ENCODE peak calls at places on chromosomes 12 and 14, in nine cellular contexts. Q is left lung; V is PC-9; L is CD8-positive, alpha-beta T cell; Z is heart left ventricle; N is A549; I is stomach; F is IMR-90; T is cardiac muscle cell. E is an unnamed sample. For H3K4me1, the result is how much of the 10 kb centered on the place peaks cover.

GRCh38 chr12:76346798-76347420 is 1.3 kb downstream of the BBS10 start:
- DNase-seq in Q (no peak), I (no peak), N (peak), Z (no peak), L (no peak), V (peak), F (peak), T (peak), E (peak)

GRCh38 chr12:46489951-46490388 is 117.4 kb upstream of the SLC38A2 start:
- DNase-seq in L (no peak), Z (no peak), N (no peak), F (no peak), I (no peak), T (no peak), V (no peak), Q (no peak), E (no peak)

GRCh38 chr12:75844049-75844448 is 187.5 kb downstream of the PHLDA1 start:
- DNase-seq in N (no peak), F (no peak), T (no peak), Z (no peak), V (no peak), Q (no peak), I (no peak), L (no peak), E (no peak)

GRCh38 chr12:120230326-120230973 is 29.5 kb upstream of the RPLP0 start:
- DNase-seq in N (peak), F (peak), Z (peak), T (peak), Q (peak), L (no peak), I (peak), V (peak), E (peak)

GRCh38 chr12:116199160-116199559 is 78.3 kb downstream of the MED13L start:
- DNase-seq in T (no peak), V (no peak), F (no peak), Q (no peak), L (no peak), I (no peak), Z (no peak), N (no peak), E (no peak)

GRCh38 chr12:47139010-47139681 is 59.4 kb upstream of the AMIGO2 start:
- DNase-seq in T (no peak), I (no peak), Z (no peak), V (no peak), N (no peak), F (no peak), L (no peak), Q (no peak), E (no peak)

GRCh38 chr12:45334396-45334795 is 118.5 kb downstream of the ANO6 start:
- DNase-seq in V (no peak), T (no peak), Q (no peak), I (no peak), N (no peak), L (no peak), Z (no peak), F (no peak), E (no peak)

GRCh38 chr12:123571343-123571813 is 13.0 kb upstream of the TMED2 start:
- DNase-seq in F (peak), T (peak), V (no peak), L (no peak), Z (peak), N (peak), I (peak), Q (no peak), E (peak)

GRCh38 chr12:38669530-38669929 is 235.9 kb downstream of the CPNE8 start:
- DNase-seq in Z (no peak), T (peak), Q (no peak), N (no peak), I (no peak), F (no peak), L (no peak), V (no peak), E (no peak)

GRCh38 chr12:29889737-29890136 is 106.0 kb upstream of the TMTC1 start:
- DNase-seq in Q (no peak), Z (peak), N (peak), T (peak), I (peak), L (no peak), V (peak), F (peak), E (peak)

GRCh38 chr14:104344815-104345214 is 206.4 kb downstream of the KIF26A start:
- DNase-seq in T (no peak), Z (no peak), I (no peak), L (no peak), V (no peak), Q (no peak), F (no peak), N (no peak), E (no peak)

GRCh38 chr12:80937391-80938238 is at the start of gene LIN7A:
- DNase-seq in N (peak), L (no peak), T (peak), F (peak), Z (peak), Q (peak), V (peak), I (peak), E (peak)

GRCh38 chr12:84767079-84767478 is 145.5 kb downstream of the SLC6A15 start:
- DNase-seq in Z (no peak), T (no peak), I (no peak), F (no peak), N (no peak), V (no peak), Q (no peak), L (no peak), E (no peak)

GRCh38 chr12:38132139-38132538 is 184.4 kb upstream of the ALG10B start:
- DNase-seq in I (peak), T (no peak), N (no peak), F (no peak), V (no peak), Q (no peak), L (no peak), Z (no peak), E (no peak)

GRCh38 chr12:56760460-56760859 is 2.7 kb upstream of the HSD17B6 start:
- DNase-seq in N (no peak), V (no peak), F (no peak), Z (no peak), Q (no peak), I (no peak), T (no peak), L (no peak), E (no peak)

GRCh38 chr14:60242420-60242819 is 6.6 kb upstream of the PPM1A start:
- DNase-seq in Z (no peak), L (no peak), I (no peak), T (no peak), N (no peak), V (no peak), F (no peak), Q (no peak), E (no peak)

GRCh38 chr12:26936559-26937442 is 980 bp downstream of the INTS13 start:
- DNase-seq in F (no peak), L (no peak), I (no peak), T (no peak), Z (no peak), N (no peak), V (no peak), Q (no peak), E (no peak)

GRCh38 chr12:70271025-70271424 is 27.8 kb downstream of the CNOT2 start:
- DNase-seq in Z (no peak), L (no peak), T (no peak), F (no peak), N (peak), I (no peak), V (no peak), Q (no peak), E (no peak)

GRCh38 chr12:38144049-38144448 is 172.5 kb upstream of the ALG10B start:
- DNase-seq in Q (no peak), I (no peak), F (no peak), N (no peak), Z (no peak), T (no peak), V (no peak), L (no peak), E (no peak)

GRCh38 chr12:11763760-11764520 is 114.5 kb downstream of the ETV6 start:
- DNase-seq in F (peak), V (no peak), Q (no peak), Z (no peak), I (no peak), N (no peak), T (peak), L (no peak), E (no peak)

GRCh38 chr12:88833641-88834116 is 253.4 kb upstream of the KITLG start:
- DNase-seq in I (no peak), T (peak), V (no peak), N (no peak), L (no peak), F (peak), Z (no peak), Q (no peak), E (peak)

GRCh38 chr14:64696355-64696844 is 7.8 kb upstream of the PLEKHG3 start:
- DNase-seq in I (no peak), L (no peak), F (no peak), Q (no peak), V (no peak), Z (peak), N (no peak), T (no peak), E (no peak)

GRCh38 chr12:6341439-6342139 is at the start of gene TNFRSF1A:
- DNase-seq in T (peak), V (peak), I (peak), Z (peak), F (peak), L (no peak), N (peak), Q (peak), E (no peak)

GRCh38 chr14:22610931-22611330 is 12.8 kb downstream of the ABHD4 start:
- DNase-seq in V (no peak), F (no peak), Z (no peak), I (no peak), Q (no peak), N (no peak), L (no peak), T (no peak), E (no peak)

GRCh38 chr12:85057370-85057963 is 21.3 kb downstream of the LRRIQ1 start:
- DNase-seq in I (no peak), Z (no peak), V (peak), F (peak), T (peak), L (no peak), Q (no peak), N (peak), E (peak)

GRCh38 chr14:105455766-105456660 is 18.6 kb upstream of the CRIP2 start:
- DNase-seq in Z (peak), N (no peak), T (no peak), V (no peak), F (no peak), L (no peak), Q (no peak), I (no peak), E (no peak)

GRCh38 chr14:105455086-105455640 is 19.5 kb upstream of the CRIP2 start:
- DNase-seq in F (no peak), N (no peak), T (no peak), V (no peak), L (no peak), I (no peak), Z (no peak), Q (no peak), E (no peak)

GRCh38 chr14:105452963-105453362 is 21.7 kb upstream of the CRIP2 start:
- DNase-seq in T (no peak), N (no peak), I (no peak), Z (no peak), Q (no peak), V (peak), F (no peak), L (no peak), E (no peak)

GRCh38 chr14:105450864-105451720 is 23.5 kb upstream of the CRIP2 start:
- DNase-seq in L (no peak), I (no peak), V (no peak), F (no peak), N (peak), Q (no peak), T (no peak), Z (no peak), E (no peak)

GRCh38 chr14:105453847-105454246 is 20.8 kb upstream of the CRIP2 start:
- DNase-seq in F (no peak), I (no peak), L (no peak), Q (no peak), V (no peak), Z (no peak), N (no peak), T (no peak), E (no peak)
- TF ChIP-seq CTCF in F (no peak), I (no peak), L (no peak), Q (no peak), V (no peak), Z (no peak), N (no peak), T (no peak), E (no peak)

GRCh38 chr12:111427417-111428074 is 21.8 kb downstream of the SH2B3 start:
- DNase-seq in Z (no peak), I (no peak), T (no peak), V (no peak), N (no peak), L (no peak), Q (no peak), F (no peak), E (no peak)

GRCh38 chr12:111430418-111431353 is 25.0 kb downstream of the SH2B3 start:
- DNase-seq in V (no peak), Z (no peak), T (no peak), I (no peak), F (no peak), N (no peak), Q (no peak), L (no peak), E (no peak)

GRCh38 chr12:111429760-111430417 is 24.2 kb downstream of the SH2B3 start:
- DNase-seq in Z (no peak), N (no peak), T (no peak), Q (no peak), I (no peak), L (peak), F (no peak), V (no peak), E (no peak)

GRCh38 chr12:111428081-111428727 is 22.5 kb downstream of the SH2B3 start:
- DNase-seq in V (no peak), L (no peak), T (no peak), Q (no peak), F (no peak), I (no peak), Z (no peak), N (no peak), E (no peak)

GRCh38 chr12:111428728-111429175 is 23.0 kb downstream of the SH2B3 start:
- DNase-seq in Q (peak), Z (peak), V (no peak), I (no peak), N (no peak), F (no peak), L (no peak), T (no peak), E (no peak)
- H3K4me1 ChIP-seq in Q (half or more), Z (half or more), V (under half), I (half or more), N (under half), F (under half), L (half or more), T (under half), E (under half)

DNA sequence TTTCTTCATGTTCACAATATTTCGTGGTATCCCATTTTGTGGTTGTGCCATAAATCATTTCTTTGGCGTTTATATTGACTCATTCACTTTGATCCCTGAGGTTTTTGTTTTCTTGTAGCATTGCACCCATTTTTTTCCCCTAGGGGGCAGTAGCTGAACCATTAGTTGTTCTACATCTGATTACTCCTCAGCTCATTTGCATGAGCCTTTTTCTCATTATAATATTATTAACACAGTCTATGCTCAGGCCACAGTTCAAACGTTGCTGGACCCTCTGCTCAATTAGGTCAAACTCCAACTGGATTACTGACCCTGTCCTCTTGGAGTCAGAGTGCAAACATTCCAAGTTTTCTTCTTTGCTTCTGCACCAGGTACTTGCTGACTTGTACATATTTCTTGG is 475.4 kb upstream of the SEL1L start:
- DNase-seq in F (no peak), Z (no peak), I (no peak), T (no peak), Q (no peak), L (no peak), N (no peak), V (no peak), E (no peak)
- TF ChIP-seq CTCF in F (no peak), Z (no peak), I (no peak), T (peak), Q (no peak), L (no peak), N (no peak), V (peak), E (peak)

GRCh38 chr12:92403210-92404175 is 257.8 kb upstream of the BTG1 start:
- DNase-seq in Z (no peak), T (no peak), V (no peak), L (peak), I (no peak), F (no peak), Q (no peak), N (no peak), E (no peak)
- H3K4me1 ChIP-seq in Z (under half), T (under half), V (under half), L (half or more), I (under half), F (under half), Q (under half), N (under half), E (under half)

GRCh38 chr14:99502989-99503421 is 21.8 kb downstream of the CCNK start:
- DNase-seq in F (no peak), Q (no peak), I (no peak), N (no peak), Z (no peak), L (no peak), V (no peak), T (no peak), E (no peak)
- TF ChIP-seq CTCF in F (no peak), Q (no peak), I (no peak), N (no peak), Z (no peak), L (no peak), V (no peak), T (no peak), E (no peak)